ENCODE peak calls at places on chromosomes 12 and 14, in six cellular contexts. B is effector memory CD4-positive, alpha-beta T cell; N is heart right ventricle; Y is CD8-positive, alpha-beta T cell; L is IMR-90; Z is ovary. W is an unnamed sample.

GRCh38 chr12:129641916-129642315 is 261.9 kb downstream of the TMEM132D start:
- DNase-seq in Y (no peak), Z (no peak), B (no peak), N (no peak), L (no peak), W (no peak)

GRCh38 chr12:58086930-58087329 is 145.6 kb downstream of the ATP23 start:
- DNase-seq in B (no peak), Z (no peak), L (no peak), Y (no peak), N (no peak), W (no peak)

GRCh38 chr12:56933826-56934625 is at the start of gene SDR9C7:
- DNase-seq in Z (no peak), B (no peak), N (no peak), Y (no peak), L (no peak), W (no peak)

GRCh38 chr14:81471062-81471461 is 62.6 kb downstream of the SEL1L start:
- DNase-seq in Y (no peak), B (no peak), Z (no peak), N (no peak), L (no peak), W (no peak)

GRCh38 chr12:122067966-122068365 is 10.6 kb upstream of the MLXIP start:
- DNase-seq in B (no peak), Y (peak; percentile 73), L (peak; percentile 89), N (peak; percentile 48), Z (peak; percentile 77), W (no peak)

GRCh38 chr12:51419473-51420228 is 5.0 kb upstream of the SLC4A8 start:
- DNase-seq in N (no peak), Y (no peak), B (no peak), Z (no peak), L (no peak), W (no peak)

GRCh38 chr12:93699271-93700141 is 22.3 kb downstream of the CRADD start:
- DNase-seq in L (peak; percentile 93), N (no peak), Y (no peak), Z (no peak), B (no peak), W (no peak)

GRCh38 chr12:105204916-105205315 is 31.1 kb downstream of the APPL2 start:
- DNase-seq in Y (no peak), L (peak; percentile 84), Z (no peak), B (no peak), N (no peak), W (no peak)

GRCh38 chr14:104794641-104795467 is 694 bp downstream of the AKT1 start:
- DNase-seq in N (no peak), Y (no peak), L (peak; percentile 19), Z (peak; percentile 64), B (no peak), W (no peak)

GRCh38 chr14:83419420-83419819 is 1885.8 kb upstream of the SEL1L start:
- DNase-seq in B (no peak), N (no peak), L (no peak), Z (no peak), Y (no peak), W (no peak)

GRCh38 chr12:52794479-52795331 is 1.2 kb downstream of the KRT3 start:
- DNase-seq in Y (no peak), N (no peak), Z (no peak), B (no peak), L (peak; percentile 37), W (no peak)

GRCh38 chr14:77271113-77271710 is at the start of gene NGB:
- DNase-seq in N (no peak), L (no peak), Y (no peak), Z (no peak), B (no peak), W (no peak)

GRCh38 chr12:6029401-6029800 is 84.3 kb upstream of the ANO2 start:
- DNase-seq in Y (peak; percentile 27), Z (no peak), N (no peak), L (no peak), B (no peak), W (no peak)

DNA sequence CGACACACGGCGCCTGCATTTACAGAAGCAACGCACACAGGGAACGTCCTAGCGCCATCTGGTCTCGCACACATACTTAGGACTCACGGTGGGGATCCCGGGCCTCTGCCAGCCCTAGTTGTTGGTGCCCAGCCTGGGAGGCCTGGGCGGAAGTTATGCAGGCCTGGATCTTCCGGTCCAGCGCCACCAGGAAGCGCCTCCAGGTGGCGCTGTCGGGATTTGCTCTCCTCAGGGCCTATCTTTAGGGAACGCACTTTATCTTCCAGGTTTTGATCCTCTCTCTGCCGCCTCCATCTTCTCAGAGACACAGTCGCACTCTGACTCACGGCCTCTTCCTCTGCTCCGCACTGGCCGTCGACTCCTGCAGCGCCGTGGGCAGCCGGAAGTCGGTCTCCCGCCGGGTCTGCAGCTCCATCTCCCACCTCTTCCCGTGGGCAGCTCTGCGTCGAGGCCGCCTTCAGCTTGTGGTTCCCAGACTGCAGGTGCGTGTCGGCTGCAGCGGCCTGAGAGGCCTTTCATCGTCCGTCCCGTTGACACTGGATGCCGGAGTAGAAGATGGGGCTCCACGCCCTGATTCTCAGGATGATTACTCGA is 760.4 kb downstream of the TMEM121 start:
- DNase-seq in B (no peak), L (no peak), Z (no peak), Y (no peak), N (no peak), W (peak; percentile 17)
- H3K9me3 ChIP-seq in B (no peaks in the 10 kb centered on the region), L (peaks cover 24% of the 10 kb centered on the region), Z (no peaks in the 10 kb centered on the region), Y (no peaks in the 10 kb centered on the region), N (no peaks in the 10 kb centered on the region), W (no peaks in the 10 kb centered on the region)

DNA sequence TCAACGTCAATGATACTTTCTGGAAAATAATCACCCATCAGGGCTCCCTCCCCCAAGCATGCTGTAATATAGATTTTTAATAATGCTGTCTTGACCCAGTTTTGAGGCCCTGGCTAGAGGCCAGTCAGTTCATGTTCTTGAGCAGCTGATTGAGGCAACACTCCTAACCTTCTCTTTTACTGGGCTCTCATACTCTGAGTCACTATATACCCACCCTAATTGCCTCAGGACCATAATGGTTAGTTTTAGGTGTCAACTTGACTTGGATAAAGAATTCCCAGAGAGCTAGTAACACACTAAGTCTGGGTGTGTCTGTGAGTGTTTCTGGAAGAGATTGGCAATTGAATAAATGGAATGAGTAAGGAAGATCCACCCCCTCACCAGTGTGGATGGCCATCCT is 527.0 kb upstream of the ATP2B1 start:
- DNase-seq in Z (no peak), L (no peak), B (no peak), Y (no peak), N (no peak), W (no peak)
- H3K9me3 ChIP-seq in Z (no peaks in the 10 kb centered on the region), L (no peaks in the 10 kb centered on the region), B (no peaks in the 10 kb centered on the region), Y (no peaks in the 10 kb centered on the region), N (no peaks in the 10 kb centered on the region), W (no peaks in the 10 kb centered on the region)

GRCh38 chr12:62291888-62292760 is 31.9 kb downstream of the USP15 start:
- DNase-seq in B (no peak), Z (no peak), N (no peak), L (peak; percentile 43), Y (no peak), W (no peak)
- H3K9me3 ChIP-seq in B (peaks cover 5% of the 10 kb centered on the region), Z (no peaks in the 10 kb centered on the region), N (peaks cover 21% of the 10 kb centered on the region), L (peaks cover 4% of the 10 kb centered on the region), Y (peaks cover 6% of the 10 kb centered on the region), W (peaks cover 2% of the 10 kb centered on the region)

DNA sequence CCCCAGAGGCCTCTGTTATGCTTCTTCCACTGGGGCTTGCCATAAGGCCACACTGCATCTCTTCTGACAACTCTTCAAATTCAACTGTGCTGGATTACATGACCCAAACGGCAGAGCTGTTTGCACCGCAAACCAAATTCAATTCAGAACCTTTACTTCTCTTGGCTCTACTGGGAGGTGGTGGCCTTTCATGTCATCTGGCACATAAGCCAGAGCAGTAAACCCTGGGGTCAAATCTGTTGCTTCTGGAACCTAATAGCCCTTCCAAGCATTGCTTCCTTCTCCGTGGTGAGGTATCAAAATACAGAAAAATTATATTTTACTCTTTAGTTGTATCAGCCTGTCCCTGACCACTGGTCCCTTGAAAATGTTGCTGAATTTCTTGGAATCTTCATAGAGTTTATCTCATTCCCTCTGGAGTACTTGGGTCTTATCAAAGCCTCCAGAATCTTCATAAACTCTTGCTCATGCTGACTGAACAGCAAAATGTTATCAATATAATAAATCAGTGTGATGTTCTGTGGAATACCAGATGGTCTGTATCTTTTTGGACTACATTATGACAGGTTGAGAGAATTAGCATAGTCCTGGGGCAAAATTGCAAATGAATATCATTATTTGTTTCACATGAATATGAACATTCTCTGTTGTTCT is 79.5 kb upstream of the DCN start:
- DNase-seq in Z (no peak), N (no peak), B (no peak), Y (no peak), L (no peak), W (no peak)
- H3K9me3 ChIP-seq in Z (no peaks in the 10 kb centered on the region), N (no peaks in the 10 kb centered on the region), B (no peaks in the 10 kb centered on the region), Y (no peaks in the 10 kb centered on the region), L (no peaks in the 10 kb centered on the region), W (no peaks in the 10 kb centered on the region)

W was measured in T-helper 17 cell.